ENCODE peak calls at places on chromosomes 7 and 10, in five cellular contexts. P is stimulated activated naive CD8-positive, alpha-beta T cell treated with anti-CD3 and anti-CD28 coated beads, Interleukin-15, Interleukin-2, amounts not matched to agents 100 U/mL and 50 U/mL, for 24 hours; H is stimulated activated CD4-positive, alpha-beta T cell treated with anti-CD3 and anti-CD28 coated beads, Interleukin-15, amount 100 ng/mL, for 24 hours; R is WTC11; Z is kidney glomerular epithelial cell. V is an unnamed sample.

GRCh38 chr10:9222917-9223316 is 1168.4 kb downstream of the GATA3 start:
- DNase-seq in P (no peak), H (no peak), R (no peak), Z (no peak), V (no peak)

GRCh38 chr10:128304271-128304670 is 178.0 kb upstream of the MKI67 start:
- DNase-seq in P (no peak), H (no peak), R (no peak), Z (no peak), V (no peak)

GRCh38 chr7:92784935-92785334 is 51.4 kb downstream of the CDK6 start:
- DNase-seq in P (no peak), H (no peak), R (no peak), Z (no peak), V (no peak)

GRCh38 chr7:41508755-41509154 is 194.1 kb downstream of the INHBA start:
- DNase-seq in P (no peak), H (no peak), R (no peak), Z (no peak), V (no peak)

GRCh38 chr7:81159402-81159801 is 240.6 kb upstream of the SEMA3C start:
- DNase-seq in P (no peak), H (no peak), R (no peak), Z (peak; percentile 6), V (no peak)

GRCh38 chr7:137932881-137933269 is 69.0 kb downstream of the CREB3L2 start:
- DNase-seq in P (no peak), H (no peak), R (no peak), Z (no peak), V (no peak)

GRCh38 chr7:28389504-28390385 is 22.6 kb upstream of the CREB5 start:
- DNase-seq in P (no peak), H (no peak), R (no peak), Z (peak; percentile 75), V (peak; percentile 83)

GRCh38 chr7:137169282-137169698 is 174.2 kb downstream of the PTN start:
- DNase-seq in P (no peak), H (no peak), R (peak; percentile 77), Z (peak; percentile 16), V (peak; percentile 66)

GRCh38 chr7:82609746-82610145 is 166.2 kb upstream of the CACNA2D1 start:
- DNase-seq in P (no peak), H (no peak), R (no peak), Z (no peak), V (no peak)

V was measured in NCI-H510A treated with DMSO at 0.1 percent for 48 hours.